ENCODE peak calls at places on chromosomes 5 and 9, in six cellular contexts. One of them, this sample, is unnamed.
A peak's percentile ranks its signal among the peaks of the same experiment; 100 is the strongest.

GRCh38 chr9:109880276-109881169 is 100.5 kb downstream of the PALM2AKAP2 start:
- DNase-seq in H1: peak; percentile 39
- DNase-seq in K562: peak; percentile 63
- DNase-seq in GM12878: no peak
- DNase-seq in HepG2: peak; percentile 7
- DNase-seq in GM12891: peak; percentile 18
- DNase-seq in this sample: no peak

GRCh38 chr5:96790851-96791513 is 16.8 kb downstream of the ERAP1 start:
- DNase-seq in GM12878: no peak
- DNase-seq in HepG2: no peak
- DNase-seq in H1: no peak
- DNase-seq in GM12891: no peak
- DNase-seq in K562: no peak
- DNase-seq in this sample: no peak

GRCh38 chr5:142056831-142057696 is 44.2 kb upstream of the GNPDA1 start:
- DNase-seq in HepG2: no peak
- DNase-seq in GM12878: no peak
- DNase-seq in GM12891: no peak
- DNase-seq in H1: no peak
- DNase-seq in K562: no peak
- DNase-seq in this sample: no peak

GRCh38 chr9:133657120-133657661 is 21.0 kb downstream of the DBH start:
- DNase-seq in H1: no peak
- DNase-seq in HepG2: no peak
- DNase-seq in K562: no peak
- DNase-seq in GM12891: no peak
- DNase-seq in GM12878: no peak
- DNase-seq in this sample: no peak

GRCh38 chr5:126938461-126938860 is 91.9 kb downstream of the MARCHF3 start:
- DNase-seq in HepG2: no peak
- DNase-seq in GM12878: no peak
- DNase-seq in H1: no peak
- DNase-seq in GM12891: no peak
- DNase-seq in K562: no peak
- DNase-seq in this sample: no peak

GRCh38 chr9:16640649-16641048 is 229.8 kb downstream of the BNC2 start:
- DNase-seq in HepG2: no peak
- DNase-seq in GM12878: no peak
- DNase-seq in K562: no peak
- DNase-seq in H1: no peak
- DNase-seq in GM12891: no peak
- DNase-seq in this sample: no peak

GRCh38 chr5:154367101-154367500 is 78.7 kb upstream of the SAP30L start:
- DNase-seq in H1: no peak
- DNase-seq in GM12891: peak; percentile 11
- DNase-seq in K562: no peak
- DNase-seq in GM12878: no peak
- DNase-seq in HepG2: no peak
- DNase-seq in this sample: no peak

GRCh38 chr9:121670447-121670846 is 19.0 kb downstream of the DAB2IP start:
- DNase-seq in K562: no peak
- DNase-seq in GM12891: no peak
- DNase-seq in H1: no peak
- DNase-seq in HepG2: no peak
- DNase-seq in GM12878: no peak
- DNase-seq in this sample: no peak

GRCh38 chr5:95417971-95418370 is 26.8 kb downstream of the FAM81B start:
- DNase-seq in HepG2: no peak
- DNase-seq in H1: no peak
- DNase-seq in GM12891: no peak
- DNase-seq in K562: no peak
- DNase-seq in GM12878: no peak
- DNase-seq in this sample: no peak

GRCh38 chr5:113255105-113255504 is 179.7 kb downstream of the TSSK1B start:
- DNase-seq in HepG2: no peak
- DNase-seq in GM12891: no peak
- DNase-seq in GM12878: no peak
- DNase-seq in H1: no peak
- DNase-seq in K562: no peak
- DNase-seq in this sample: no peak

GRCh38 chr5:72559866-72560766 is 52.9 kb upstream of the ZNF366 start:
- DNase-seq in GM12878: no peak
- DNase-seq in HepG2: no peak
- DNase-seq in H1: no peak
- DNase-seq in GM12891: no peak
- DNase-seq in K562: no peak
- DNase-seq in this sample: no peak

GRCh38 chr5:177370488-177371119 is 12.9 kb downstream of the RGS14 start:
- DNase-seq in K562: peak; percentile 89
- DNase-seq in HepG2: peak; percentile 94
- DNase-seq in GM12891: peak; percentile 81
- DNase-seq in GM12878: no peak
- DNase-seq in H1: peak; percentile 99
- DNase-seq in this sample: no peak

GRCh38 chr5:167797933-167798332 is 493.5 kb upstream of the WWC1 start:
- DNase-seq in GM12891: no peak
- DNase-seq in GM12878: no peak
- DNase-seq in K562: no peak
- DNase-seq in HepG2: no peak
- DNase-seq in H1: no peak
- DNase-seq in this sample: no peak

GRCh38 chr9:17063535-17064135 is 71.2 kb upstream of the CNTLN start:
- DNase-seq in HepG2: peak; percentile 45
- DNase-seq in GM12891: peak; percentile 10
- DNase-seq in GM12878: no peak
- DNase-seq in H1: no peak
- DNase-seq in K562: no peak
- DNase-seq in this sample: no peak

GRCh38 chr5:155389498-155389897 is 375.9 kb downstream of the KIF4B start:
- DNase-seq in HepG2: no peak
- DNase-seq in GM12891: no peak
- DNase-seq in K562: no peak
- DNase-seq in H1: no peak
- DNase-seq in GM12878: no peak
- DNase-seq in this sample: no peak

GRCh38 chr9:76725181-76725580 is 39.1 kb upstream of the PCA3 start:
- DNase-seq in GM12878: no peak
- DNase-seq in K562: no peak
- DNase-seq in H1: no peak
- DNase-seq in HepG2: no peak
- DNase-seq in GM12891: no peak
- DNase-seq in this sample: no peak

GRCh38 chr9:14119694-14120514 is 194.0 kb downstream of the NFIB start:
- DNase-seq in H1: no peak
- DNase-seq in K562: no peak
- DNase-seq in GM12878: no peak
- DNase-seq in GM12891: no peak
- DNase-seq in HepG2: no peak
- DNase-seq in this sample: no peak

GRCh38 chr9:136789523-136789937 is 1.6 kb upstream of the TMEM141 start:
- DNase-seq in HepG2: peak; percentile 89
- DNase-seq in GM12878: no peak
- DNase-seq in K562: no peak
- DNase-seq in H1: no peak
- DNase-seq in GM12891: no peak
- DNase-seq in this sample: no peak

GRCh38 chr5:123454236-123454911 is 31.2 kb upstream of the CEP120 start:
- DNase-seq in HepG2: no peak
- DNase-seq in GM12878: no peak
- DNase-seq in GM12891: no peak
- DNase-seq in H1: no peak
- DNase-seq in K562: no peak
- DNase-seq in this sample: no peak

GRCh38 chr9:90095682-90096081 is 490.9 kb downstream of the GADD45G start:
- DNase-seq in K562: no peak
- DNase-seq in GM12891: no peak
- DNase-seq in H1: no peak
- DNase-seq in GM12878: no peak
- DNase-seq in HepG2: no peak
- DNase-seq in this sample: no peak

GRCh38 chr5:137753986-137754235 is 252 bp downstream of the HNRNPA0 start:
- DNase-seq in HepG2: no peak
- DNase-seq in GM12891: no peak
- DNase-seq in K562: no peak
- DNase-seq in GM12878: no peak
- DNase-seq in H1: no peak
- DNase-seq in this sample: no peak

GRCh38 chr5:149679876-149680809 is 50.0 kb upstream of the PPARGC1B start:
- DNase-seq in K562: no peak
- DNase-seq in HepG2: no peak
- DNase-seq in GM12891: no peak
- DNase-seq in GM12878: no peak
- DNase-seq in H1: no peak
- DNase-seq in this sample: no peak

GRCh38 chr9:69141851-69142250 is 32.2 kb upstream of the TJP2 start:
- DNase-seq in K562: no peak
- DNase-seq in GM12891: no peak
- DNase-seq in H1: no peak
- DNase-seq in HepG2: no peak
- DNase-seq in GM12878: no peak
- DNase-seq in this sample: no peak

GRCh38 chr9:97853056-97853843 is at the start of gene FOXE1:
- DNase-seq in HepG2: no peak
- DNase-seq in K562: no peak
- DNase-seq in H1: no peak
- DNase-seq in GM12891: no peak
- DNase-seq in GM12878: no peak
- DNase-seq in this sample: no peak

GRCh38 chr5:56530031-56530430 is 285.3 kb upstream of the MAP3K1 start:
- DNase-seq in K562: no peak
- DNase-seq in GM12891: no peak
- DNase-seq in GM12878: no peak
- DNase-seq in HepG2: no peak
- DNase-seq in H1: no peak
- DNase-seq in this sample: no peak
- TF ChIP-seq POLR2AphosphoS5 in K562: no peak
- TF ChIP-seq POLR2AphosphoS5 in GM12891: no peak
- TF ChIP-seq POLR2AphosphoS5 in GM12878: no peak
- TF ChIP-seq POLR2AphosphoS5 in HepG2: no peak
- TF ChIP-seq POLR2AphosphoS5 in H1: no peak
- TF ChIP-seq POLR2AphosphoS5 in this sample: no peak

GRCh38 chr9:125747053-125747764 is at the start of gene PBX3:
- DNase-seq in HepG2: no peak
- DNase-seq in H1: no peak
- DNase-seq in K562: peak; percentile 70
- DNase-seq in GM12878: no peak
- DNase-seq in GM12891: peak; percentile 50
- DNase-seq in this sample: peak; percentile 48
- TF ChIP-seq POLR2A in HepG2: no peak
- TF ChIP-seq POLR2A in H1: no peak
- TF ChIP-seq POLR2A in K562: no peak
- TF ChIP-seq POLR2A in GM12878: peak; percentile 76
- TF ChIP-seq POLR2A in GM12891: no peak
- TF ChIP-seq POLR2A in this sample: no peak

DNA sequence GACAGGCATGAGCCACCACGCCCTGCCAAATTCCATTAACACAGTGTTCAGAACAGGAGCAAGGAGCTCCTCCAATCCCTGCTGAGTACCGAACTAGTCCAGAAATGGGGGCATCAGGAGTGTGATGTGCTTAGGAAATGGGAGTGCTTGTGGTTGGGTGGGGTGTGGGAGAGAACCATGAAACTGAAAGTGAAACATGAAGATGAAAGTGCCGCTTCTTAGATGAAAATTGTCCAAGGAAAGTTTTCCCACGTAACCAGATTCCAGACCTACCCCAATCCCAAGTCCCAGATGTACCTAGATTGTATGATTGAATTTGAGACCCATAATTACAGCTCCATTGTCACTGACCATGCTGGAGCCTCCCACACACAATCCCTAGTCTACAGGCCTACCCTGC is 16.6 kb upstream of the ZNF131 start:
- DNase-seq in K562: no peak
- DNase-seq in H1: no peak
- DNase-seq in GM12891: no peak
- DNase-seq in HepG2: no peak
- DNase-seq in GM12878: no peak
- DNase-seq in this sample: no peak
- TF ChIP-seq TAF1 in K562: no peak
- TF ChIP-seq TAF1 in H1: no peak
- TF ChIP-seq TAF1 in GM12891: no peak
- TF ChIP-seq TAF1 in HepG2: no peak
- TF ChIP-seq TAF1 in GM12878: no peak
- TF ChIP-seq TAF1 in this sample: no peak

GRCh38 chr5:76606665-76607064 is 16.5 kb downstream of the F2RL2 start:
- DNase-seq in K562: no peak
- DNase-seq in GM12878: no peak
- DNase-seq in GM12891: no peak
- DNase-seq in H1: no peak
- DNase-seq in HepG2: no peak
- DNase-seq in this sample: no peak

GRCh38 chr5:76602094-76602726 is 21.0 kb downstream of the F2RL2 start:
- DNase-seq in K562: no peak
- DNase-seq in GM12878: no peak
- DNase-seq in H1: no peak
- DNase-seq in GM12891: no peak
- DNase-seq in HepG2: no peak
- DNase-seq in this sample: no peak

GRCh38 chr5:76604838-76605237 is 18.4 kb downstream of the F2RL2 start:
- DNase-seq in HepG2: peak; percentile 15
- DNase-seq in GM12878: no peak
- DNase-seq in GM12891: no peak
- DNase-seq in K562: no peak
- DNase-seq in H1: no peak
- DNase-seq in this sample: no peak

GRCh38 chr5:76595755-76596481 is 27.3 kb downstream of the F2RL2 start:
- DNase-seq in K562: no peak
- DNase-seq in HepG2: no peak
- DNase-seq in GM12878: no peak
- DNase-seq in GM12891: no peak
- DNase-seq in H1: no peak
- DNase-seq in this sample: no peak

DNA sequence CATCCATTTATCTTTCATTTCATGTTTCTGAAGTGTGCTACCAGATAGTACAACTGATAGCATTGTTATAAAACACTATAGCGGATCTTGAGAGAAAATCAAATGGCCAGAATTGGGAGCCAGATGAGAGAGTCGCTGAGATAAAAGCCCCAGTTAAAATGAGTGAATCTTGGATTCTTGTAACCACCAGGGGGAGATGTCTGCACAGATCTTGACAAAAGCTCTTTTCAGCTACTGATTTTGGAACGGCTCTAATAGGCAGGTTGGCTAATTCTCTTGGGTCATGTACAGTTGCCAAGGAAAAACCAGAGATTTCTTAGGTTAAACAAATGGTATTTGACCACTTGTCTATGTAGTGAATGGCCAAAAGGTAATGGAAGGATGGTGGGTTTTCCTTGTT is 21.7 kb downstream of the F2RL2 start:
- DNase-seq in GM12878: no peak
- DNase-seq in H1: no peak
- DNase-seq in GM12891: peak; percentile 7
- DNase-seq in HepG2: peak; percentile 52
- DNase-seq in K562: peak; percentile 46
- DNase-seq in this sample: no peak
- TF ChIP-seq POLR2AphosphoS5 in GM12878: no peak
- TF ChIP-seq POLR2AphosphoS5 in H1: no peak
- TF ChIP-seq POLR2AphosphoS5 in GM12891: no peak
- TF ChIP-seq POLR2AphosphoS5 in HepG2: no peak
- TF ChIP-seq POLR2AphosphoS5 in K562: no peak
- TF ChIP-seq POLR2AphosphoS5 in this sample: no peak

This sample was measured in GM12892.